ENCODE peak calls at places on chromosomes 7 and 10, in ten cellular contexts. Q, C, W, G, P, J, R, I, D and U are unnamed samples.

GRCh38 chr10:100713049-100713858 is 32.1 kb upstream of the PAX2 start:
- DNase-seq in J (no peak), R (no peak), P (peak; percentile 33), Q (no peak), D (no peak), W (no peak), G (no peak), I (no peak), C (no peak), U (no peak)

GRCh38 chr10:30877111-30877510 is 154.6 kb downstream of the ZNF438 start:
- DNase-seq in R (no peak), J (no peak), D (no peak), I (no peak), G (no peak), P (no peak), C (no peak), Q (no peak), W (no peak), U (no peak)

GRCh38 chr10:56622335-56622973 is 261.4 kb upstream of the ZWINT start:
- DNase-seq in W (no peak), D (no peak), G (peak; percentile 1), P (no peak), I (no peak), R (no peak), Q (no peak), C (no peak), J (no peak), U (no peak)

GRCh38 chr7:41113663-41114062 is 589.2 kb downstream of the INHBA start:
- DNase-seq in W (no peak), Q (no peak), R (no peak), J (no peak), D (no peak), P (no peak), G (no peak), I (no peak), C (no peak), U (no peak)

GRCh38 chr7:91266931-91267557 is 2.8 kb downstream of the FZD1 start:
- DNase-seq in Q (no peak), P (no peak), C (no peak), R (no peak), G (no peak), I (no peak), J (no peak), W (no peak), D (no peak), U (peak; percentile 46)

GRCh38 chr7:101126651-101127459 is at the start of gene SERPINE1:
- DNase-seq in W (peak; percentile 59), Q (no peak), G (peak; percentile 100), I (peak; percentile 89), C (peak; percentile 100), P (peak; percentile 100), R (peak; percentile 99), J (peak; percentile 56), D (no peak), U (peak; percentile 88)

GRCh38 chr7:101422361-101423195 is 59.9 kb downstream of the COL26A1 start:
- DNase-seq in C (no peak), G (no peak), D (no peak), I (peak; percentile 71), J (no peak), W (no peak), P (no peak), Q (no peak), R (no peak), U (no peak)

GRCh38 chr10:71726673-71727428 is 7.3 kb upstream of the C10orf105 start:
- DNase-seq in I (no peak), G (no peak), R (no peak), P (no peak), D (peak; percentile 35), W (peak; percentile 83), J (no peak), C (no peak), Q (no peak), U (no peak)

GRCh38 chr10:21797984-21798765 is 205.4 kb downstream of the DNAJC1 start:
- DNase-seq in P (no peak), G (no peak), W (no peak), Q (no peak), I (no peak), R (no peak), C (no peak), D (no peak), J (no peak), U (no peak)

GRCh38 chr7:12350971-12351370 is 52.7 kb downstream of the VWDE start:
- DNase-seq in G (no peak), P (no peak), D (no peak), R (no peak), I (no peak), W (no peak), J (no peak), Q (no peak), C (no peak), U (no peak)

GRCh38 chr10:68359189-68359588 is 26.5 kb upstream of the PBLD start:
- DNase-seq in W (no peak), R (no peak), P (no peak), I (no peak), Q (no peak), G (no peak), C (no peak), D (no peak), J (no peak), U (no peak)

GRCh38 chr10:101241840-101242707 is 12.8 kb upstream of the LBX1 start:
- DNase-seq in I (no peak), Q (no peak), W (no peak), D (no peak), P (no peak), R (no peak), J (no peak), C (no peak), G (no peak), U (peak; percentile 78)

GRCh38 chr10:100774223-100774622 is 28.8 kb downstream of the PAX2 start:
- DNase-seq in W (no peak), R (no peak), P (no peak), G (no peak), J (no peak), C (no peak), Q (no peak), D (no peak), I (no peak), U (no peak)

GRCh38 chr7:41916450-41916927 is 213.6 kb upstream of the INHBA start:
- DNase-seq in W (no peak), C (peak; percentile 77), P (peak; percentile 97), R (peak; percentile 90), G (peak; percentile 96), I (no peak), J (no peak), D (no peak), Q (no peak), U (no peak)

GRCh38 chr10:103855852-103856496 is 598 bp upstream of the SH3PXD2A start:
- DNase-seq in P (no peak), Q (no peak), D (no peak), J (no peak), I (no peak), G (no peak), C (no peak), W (no peak), R (no peak), U (no peak)

GRCh38 chr7:158558816-158559215 is 28.8 kb downstream of the PTPRN2 start:
- DNase-seq in Q (no peak), G (no peak), D (no peak), I (no peak), R (no peak), W (no peak), P (no peak), C (no peak), J (no peak), U (no peak)

GRCh38 chr10:129756912-129757861 is 206.9 kb downstream of the EBF3 start:
- DNase-seq in R (no peak), D (no peak), J (peak; percentile 53), Q (no peak), G (peak; percentile 40), W (peak; percentile 23), P (peak; percentile 21), I (no peak), C (no peak), U (peak; percentile 41)

GRCh38 chr7:150973571-150974451 is 4.3 kb downstream of the KCNH2 start:
- DNase-seq in J (no peak), I (no peak), Q (peak; percentile 52), P (no peak), D (no peak), C (no peak), R (no peak), G (no peak), W (no peak), U (peak; percentile 33)

GRCh38 chr7:23893942-23894890 is 184.2 kb downstream of the STK31 start:
- DNase-seq in C (no peak), D (peak; percentile 2), G (peak; percentile 58), I (no peak), W (peak; percentile 71), Q (no peak), R (no peak), J (no peak), P (peak; percentile 80), U (no peak)

GRCh38 chr7:55214707-55215106 is 150.4 kb upstream of the LANCL2 start:
- DNase-seq in P (no peak), C (no peak), J (no peak), Q (no peak), G (no peak), R (no peak), I (peak; percentile 76), W (no peak), D (no peak), U (no peak)

GRCh38 chr7:19442016-19442785 is 266.6 kb downstream of the POLR1F start:
- DNase-seq in I (no peak), J (no peak), D (no peak), W (no peak), R (peak; percentile 61), G (peak; percentile 80), P (peak; percentile 74), Q (peak; percentile 4), C (peak; percentile 58), U (no peak)

GRCh38 chr7:114986805-114987204 is 64.9 kb downstream of the MDFIC start:
- DNase-seq in W (no peak), D (no peak), Q (no peak), P (no peak), G (no peak), C (no peak), J (no peak), I (no peak), R (no peak), U (no peak)